ENCODE peak calls at places on chromosomes 12 and 14, in ten cellular contexts. R is CD8-positive, alpha-beta memory T cell; Y is PC-3; G is left ventricle myocardium inferior; K is iPS DF 6.9; V is tibial artery; W is Peyer's patch; Q is colonic mucosa; P is neural progenitor cell; Z is GM23248. U is an unnamed sample. For H3K4me1, the result is how much of the 10 kb centered on the place peaks cover.

GRCh38 chr14:79281244-79282199 is 929.8 kb downstream of the DIO2 start:
- DNase-seq in R (no peak), Y (no peak), G (no peak), K (no peak), V (no peak), W (no peak), Q (no peak), P (peak), Z (no peak), U (no peak)

GRCh38 chr12:127550271-127550670 is 716.7 kb upstream of the TMEM132C start:
- DNase-seq in R (no peak), Y (peak), G (no peak), K (no peak), V (no peak), W (no peak), Q (no peak), P (no peak), Z (peak), U (no peak)

GRCh38 chr12:49277466-49277865 is 12.6 kb downstream of the TUBA1C start:
- DNase-seq in R (no peak), Y (no peak), G (no peak), K (no peak), V (no peak), W (no peak), Q (no peak), P (no peak), Z (no peak), U (no peak)

GRCh38 chr12:5592313-5592712 is 160.4 kb downstream of the NTF3 start:
- DNase-seq in R (no peak), Y (no peak), G (no peak), K (no peak), V (no peak), W (no peak), Q (no peak), P (no peak), Z (peak), U (no peak)

GRCh38 chr12:104505095-104505819 is 48.5 kb downstream of the CHST11 start:
- DNase-seq in R (no peak), Y (no peak), G (no peak), K (no peak), V (no peak), W (no peak), Q (no peak), P (no peak), Z (no peak), U (no peak)

GRCh38 chr12:57166971-57167371 is 19.6 kb upstream of the LRP1-AS start:
- DNase-seq in R (no peak), Y (peak), G (no peak), K (no peak), V (no peak), W (no peak), Q (no peak), P (no peak), Z (peak), U (no peak)

GRCh38 chr12:49665384-49665783 is 41.8 kb downstream of the FMNL3 start:
- DNase-seq in R (no peak), Y (no peak), G (no peak), K (no peak), V (no peak), W (no peak), Q (no peak), P (no peak), Z (no peak), U (no peak)

GRCh38 chr14:92511472-92512247 is 1.9 kb upstream of the RIN3 start:
- DNase-seq in R (no peak), Y (peak), G (no peak), K (no peak), V (no peak), W (peak), Q (peak), P (no peak), Z (peak), U (no peak)

GRCh38 chr14:56894591-56894991 is 84.3 kb upstream of the OTX2 start:
- DNase-seq in R (no peak), Y (no peak), G (no peak), K (no peak), V (no peak), W (no peak), Q (no peak), P (no peak), Z (no peak), U (no peak)

GRCh38 chr14:94523265-94523664 is 14.0 kb upstream of the SERPINA12 start:
- DNase-seq in R (no peak), Y (no peak), G (no peak), K (no peak), V (peak), W (no peak), Q (no peak), P (no peak), Z (no peak), U (peak)

GRCh38 chr12:52496590-52497071 is 3.6 kb upstream of the KRT6A start:
- DNase-seq in R (no peak), Y (peak), G (no peak), K (no peak), V (no peak), W (no peak), Q (no peak), P (peak), Z (peak), U (no peak)

GRCh38 chr14:91323671-91324605 is 79.4 kb upstream of the GPR68 start:
- DNase-seq in R (peak), Y (peak), G (peak), K (peak), V (peak), W (peak), Q (peak), P (peak), Z (peak), U (peak)

GRCh38 chr14:94636744-94637412 is 24.7 kb downstream of the SERPINA3 start:
- DNase-seq in R (no peak), Y (no peak), G (no peak), K (no peak), V (no peak), W (no peak), Q (no peak), P (peak), Z (peak), U (no peak)

GRCh38 chr12:64699504-64700115 is 59.6 kb downstream of the GNS start:
- DNase-seq in R (no peak), Y (no peak), G (no peak), K (no peak), V (peak), W (no peak), Q (no peak), P (no peak), Z (no peak), U (no peak)

GRCh38 chr12:105480162-105480561 is 149.7 kb downstream of the C12orf75 start:
- DNase-seq in R (no peak), Y (peak), G (no peak), K (no peak), V (no peak), W (no peak), Q (no peak), P (peak), Z (peak), U (no peak)

GRCh38 chr12:51920046-51920445 is 12.7 kb downstream of the ACVRL1 start:
- DNase-seq in R (no peak), Y (no peak), G (no peak), K (no peak), V (peak), W (peak), Q (no peak), P (no peak), Z (no peak), U (no peak)

GRCh38 chr12:69502342-69503081 is 32.3 kb downstream of the FRS2 start:
- DNase-seq in R (no peak), Y (peak), G (no peak), K (no peak), V (no peak), W (no peak), Q (no peak), P (no peak), Z (peak), U (no peak)

GRCh38 chr12:113248046-113248825 is 27.0 kb downstream of the TPCN1 start:
- DNase-seq in R (no peak), Y (no peak), G (no peak), K (no peak), V (no peak), W (no peak), Q (no peak), P (no peak), Z (no peak), U (no peak)

GRCh38 chr14:21748869-21749303 is 75.3 kb upstream of the OR4E1 start:
- DNase-seq in R (peak), Y (peak), G (peak), K (peak), V (no peak), W (peak), Q (peak), P (peak), Z (peak), U (no peak)

GRCh38 chr12:90102957-90103652 is 394.5 kb upstream of the ATP2B1 start:
- DNase-seq in R (no peak), Y (peak), G (no peak), K (peak), V (no peak), W (peak), Q (peak), P (peak), Z (peak), U (no peak)

GRCh38 chr12:6915023-6915788 is 826 bp downstream of the ENO2 start:
- DNase-seq in R (no peak), Y (no peak), G (peak), K (no peak), V (peak), W (no peak), Q (peak), P (peak), Z (no peak), U (no peak)

GRCh38 chr12:6047249-6048227 is 76.9 kb downstream of the VWF start:
- DNase-seq in R (no peak), Y (no peak), G (no peak), K (no peak), V (no peak), W (no peak), Q (no peak), P (no peak), Z (peak), U (no peak)

GRCh38 chr12:51009038-51009437 is 17.1 kb downstream of the SLC11A2 start:
- DNase-seq in R (no peak), Y (no peak), G (peak), K (no peak), V (peak), W (peak), Q (peak), P (no peak), Z (no peak), U (peak)

GRCh38 chr12:57182918-57183575 is 33.5 kb upstream of the NXPH4 start:
- DNase-seq in R (peak), Y (peak), G (peak), K (peak), V (peak), W (peak), Q (peak), P (peak), Z (peak), U (peak)

GRCh38 chr12:131222271-131223139 is 268.8 kb downstream of the ADGRD1 start:
- DNase-seq in R (no peak), Y (no peak), G (no peak), K (no peak), V (peak), W (peak), Q (no peak), P (peak), Z (no peak), U (no peak)

GRCh38 chr14:71143391-71144290 is 236.4 kb downstream of the PCNX1 start:
- DNase-seq in R (no peak), Y (peak), G (no peak), K (no peak), V (no peak), W (peak), Q (no peak), P (no peak), Z (peak), U (no peak)

GRCh38 chr12:116360579-116361403 is 83.3 kb upstream of the MED13L start:
- DNase-seq in R (no peak), Y (no peak), G (no peak), K (no peak), V (no peak), W (no peak), Q (no peak), P (no peak), Z (no peak), U (no peak)

GRCh38 chr12:99852666-99853065 is 132.1 kb downstream of the ANKS1B start:
- DNase-seq in R (no peak), Y (no peak), G (no peak), K (no peak), V (no peak), W (no peak), Q (no peak), P (peak), Z (no peak), U (no peak)

GRCh38 chr12:122003646-122004611 is 17.8 kb upstream of the BCL7A start:
- DNase-seq in R (no peak), Y (no peak), G (no peak), K (no peak), V (no peak), W (peak), Q (no peak), P (no peak), Z (peak), U (no peak)

DNA sequence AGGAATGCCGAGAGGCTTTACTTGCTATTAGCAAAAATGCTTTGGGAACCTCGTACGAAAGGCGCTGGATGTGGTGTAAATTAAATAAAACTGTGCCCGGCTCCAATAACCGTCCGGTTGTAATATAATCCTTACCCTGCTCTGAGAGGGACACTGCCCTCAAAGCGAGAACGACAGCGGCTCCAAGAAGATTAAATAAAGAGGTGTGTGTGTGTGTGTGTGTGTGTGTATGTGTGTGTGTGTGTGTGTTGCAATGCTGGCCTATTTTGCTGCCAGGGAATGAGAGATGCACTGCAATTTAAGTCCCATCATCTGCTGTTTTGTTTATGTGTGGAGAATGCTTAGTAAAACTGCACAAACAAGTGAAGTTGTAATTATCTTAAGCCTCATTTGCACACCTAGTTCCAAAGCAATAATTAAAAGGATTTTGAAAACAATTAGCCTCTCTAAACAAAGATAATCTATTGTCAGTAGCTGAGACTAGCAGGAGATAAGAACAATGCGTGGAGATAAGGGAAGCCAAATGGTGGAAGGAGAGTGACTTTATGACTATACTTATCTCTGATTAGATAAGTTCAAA is 1.2 kb upstream of the SIX1 start:
- DNase-seq in R (no peak), Y (peak), G (no peak), K (no peak), V (no peak), W (no peak), Q (no peak), P (peak), Z (peak), U (no peak)
- H3K4me3 ChIP-seq in R (no peak), Y (peak), G (peak), K (no peak), V (peak), W (no peak), Q (no peak), P (peak), Z (peak), U (no peak)

DNA sequence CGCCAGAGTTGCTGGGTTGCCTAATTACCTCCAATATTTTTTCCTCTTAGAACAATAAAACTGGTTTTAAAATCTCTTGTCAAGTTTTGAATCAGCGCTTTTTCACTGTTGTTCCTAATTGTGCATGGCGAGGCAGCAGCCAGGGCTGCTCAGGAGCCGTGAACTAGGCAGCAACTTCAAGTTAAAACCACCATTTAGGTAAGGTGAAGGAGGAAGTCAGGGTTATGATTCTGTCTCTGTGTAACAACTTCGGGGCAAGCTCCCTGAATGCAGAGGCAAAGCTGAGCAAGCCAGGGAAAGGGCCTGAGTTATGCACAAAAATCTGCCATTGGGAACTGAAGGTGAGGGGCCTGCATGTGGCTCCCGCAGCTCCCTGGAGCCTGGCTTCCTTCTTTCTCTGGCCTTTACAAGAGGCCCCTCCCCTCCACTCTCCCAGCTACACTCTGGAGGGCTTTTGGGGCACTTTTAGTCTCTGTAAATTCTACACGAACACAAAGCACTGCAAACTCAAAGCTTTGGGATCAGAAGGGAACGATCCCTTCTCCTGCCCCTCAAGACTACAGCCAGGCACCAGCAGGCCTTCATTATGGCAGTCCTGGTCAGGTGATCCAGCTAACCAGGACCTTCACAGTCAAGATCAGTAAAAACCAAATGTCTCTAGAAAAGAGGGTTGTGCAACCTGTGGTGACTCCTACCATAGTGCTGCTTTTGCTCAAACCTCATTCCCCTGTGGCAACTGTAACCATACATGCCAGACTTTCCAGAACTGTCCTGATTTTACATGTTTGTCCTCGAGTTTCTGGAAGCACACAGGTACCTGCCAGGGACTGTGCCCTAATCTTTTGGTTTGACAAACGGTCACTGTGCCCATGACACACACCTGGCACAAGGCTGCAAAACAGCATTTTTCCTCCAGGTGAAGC is 67.3 kb upstream of the PTGR2 start:
- DNase-seq in R (no peak), Y (peak), G (no peak), K (no peak), V (no peak), W (no peak), Q (no peak), P (peak), Z (peak), U (no peak)
- H3K4me1 ChIP-seq in R (half or more), Y (under half), G (half or more), K (under half), V (half or more), W (half or more), Q (under half), P (under half), Z (under half), U (half or more)

GRCh38 chr14:103880986-103881926 is 33.9 kb upstream of the PPP1R13B start:
- DNase-seq in R (no peak), Y (no peak), G (peak), K (no peak), V (no peak), W (no peak), Q (no peak), P (no peak), Z (no peak), U (no peak)

GRCh38 chr14:103881927-103882281 is 34.5 kb upstream of the PPP1R13B start:
- DNase-seq in R (no peak), Y (no peak), G (no peak), K (no peak), V (no peak), W (no peak), Q (no peak), P (no peak), Z (no peak), U (no peak)

GRCh38 chr14:103883263-103883523 is 35.8 kb upstream of the PPP1R13B start:
- DNase-seq in R (no peak), Y (no peak), G (no peak), K (no peak), V (no peak), W (peak), Q (no peak), P (no peak), Z (no peak), U (no peak)

GRCh38 chr14:103884854-103885253 is 37.5 kb upstream of the PPP1R13B start:
- DNase-seq in R (no peak), Y (no peak), G (no peak), K (no peak), V (no peak), W (no peak), Q (no peak), P (no peak), Z (no peak), U (no peak)

DNA sequence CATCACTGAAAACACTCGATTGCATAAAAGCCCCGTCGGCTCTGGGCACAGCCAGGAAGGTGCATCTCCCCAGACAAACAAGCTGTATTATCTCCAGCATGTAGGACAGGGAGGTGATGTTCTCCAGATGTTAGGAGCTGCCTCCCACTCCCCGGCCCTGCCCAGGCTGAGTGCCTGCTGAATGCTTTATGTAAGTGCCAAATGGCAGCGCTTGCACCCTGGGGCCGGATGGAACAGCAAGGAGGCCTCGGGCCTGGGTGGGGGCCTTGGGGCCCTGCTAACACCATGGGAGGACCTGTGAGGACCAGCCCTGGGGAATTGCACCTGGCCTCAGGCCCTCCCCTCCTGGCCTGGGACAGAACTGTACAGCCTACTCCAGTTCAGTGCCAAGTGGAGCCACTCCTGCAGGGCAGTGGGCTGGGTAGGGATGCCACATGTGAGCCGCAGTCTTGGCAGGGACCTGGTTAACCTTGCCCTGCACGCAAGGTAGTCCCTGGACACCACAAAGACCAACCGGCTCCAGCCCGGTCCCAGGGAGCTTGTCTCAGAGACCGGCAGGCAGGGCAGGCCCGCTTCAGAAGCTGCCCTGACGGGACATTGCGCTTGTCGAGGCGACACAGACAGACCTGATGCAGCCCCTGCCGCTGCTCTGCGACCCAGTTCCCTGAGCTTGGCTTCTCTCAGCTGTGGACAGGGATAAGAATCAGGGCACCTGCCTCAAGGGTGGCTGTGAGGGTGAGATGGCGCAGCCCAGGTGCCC is 35.3 kb upstream of the PPP1R13B start:
- DNase-seq in R (no peak), Y (no peak), G (no peak), K (no peak), V (no peak), W (no peak), Q (no peak), P (no peak), Z (no peak), U (no peak)
- H3K27ac ChIP-seq in R (no peak), Y (no peak), G (peak), K (no peak), V (no peak), W (no peak), Q (no peak), P (no peak), Z (no peak), U (no peak)

DNA sequence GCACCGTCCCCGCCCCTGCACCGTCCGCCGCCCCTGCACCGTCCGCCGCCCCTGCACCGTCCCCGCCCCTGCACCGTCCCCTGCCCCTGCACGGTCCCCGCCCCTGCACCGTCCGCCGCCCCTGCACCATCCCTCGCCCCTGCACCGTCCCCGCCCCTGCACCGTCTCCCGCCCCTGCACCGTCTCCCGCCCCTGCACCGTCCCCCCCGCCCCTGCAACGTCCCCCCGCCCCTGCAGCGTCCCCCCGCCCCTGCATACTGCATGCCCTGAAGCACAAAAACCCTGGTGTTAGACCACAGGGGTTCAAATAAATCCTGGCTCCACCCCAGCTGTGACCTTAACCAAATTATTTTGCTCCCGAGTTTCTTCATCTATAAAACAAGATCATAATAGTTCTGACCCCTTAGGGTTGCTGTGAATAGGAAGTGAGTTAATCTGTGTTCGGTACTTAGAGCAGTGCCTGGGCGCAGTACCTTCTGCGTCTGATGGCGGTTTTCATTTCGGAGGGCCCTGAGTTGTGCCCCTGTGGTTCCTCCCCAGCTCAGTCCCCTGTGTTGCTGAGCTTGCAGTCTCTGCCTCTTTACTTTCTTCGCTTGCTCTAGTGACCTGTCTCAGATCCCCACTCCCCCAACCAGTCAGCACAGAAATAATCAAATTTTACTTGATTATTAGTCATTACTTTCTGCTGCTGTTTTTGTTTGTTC is 38.2 kb downstream of the ESRRB start:
- DNase-seq in R (no peak), Y (no peak), G (no peak), K (no peak), V (no peak), W (no peak), Q (no peak), P (peak), Z (no peak), U (no peak)
- H3K4me3 ChIP-seq in R (no peak), Y (no peak), G (no peak), K (peak), V (no peak), W (no peak), Q (no peak), P (peak), Z (no peak), U (no peak)